ENCODE peak calls at places on chromosome 16, in five cellular contexts. One of them, this sample, is unnamed.

GRCh38 chr16:30984669-30985400 is at the start of gene HSD3B7:
- DNase-seq in K562: peak
- DNase-seq in SK-N-SH: peak
- DNase-seq in GM12878: no peak
- DNase-seq in HEK293T: peak
- DNase-seq in this sample: peak

GRCh38 chr16:12611916-12612597 is 191.6 kb downstream of the CPPED1 start:
- DNase-seq in K562: no peak
- DNase-seq in GM12878: no peak
- DNase-seq in HEK293T: no peak
- DNase-seq in SK-N-SH: no peak
- DNase-seq in this sample: no peak

GRCh38 chr16:75315907-75316306 is 64.5 kb upstream of the BCAR1 start:
- DNase-seq in HEK293T: no peak
- DNase-seq in K562: no peak
- DNase-seq in GM12878: no peak
- DNase-seq in SK-N-SH: no peak
- DNase-seq in this sample: no peak

GRCh38 chr16:23754594-23755483 is at the start of gene CHP2:
- DNase-seq in K562: peak
- DNase-seq in HEK293T: peak
- DNase-seq in GM12878: no peak
- DNase-seq in SK-N-SH: peak
- DNase-seq in this sample: no peak

GRCh38 chr16:12087901-12088364 is 111.4 kb downstream of the SNX29 start:
- DNase-seq in GM12878: no peak
- DNase-seq in SK-N-SH: peak
- DNase-seq in HEK293T: no peak
- DNase-seq in K562: no peak
- DNase-seq in this sample: no peak

GRCh38 chr16:23466162-23466885 is 13.3 kb upstream of the COG7 start:
- DNase-seq in SK-N-SH: no peak
- DNase-seq in HEK293T: no peak
- DNase-seq in GM12878: no peak
- DNase-seq in K562: no peak
- DNase-seq in this sample: no peak

GRCh38 chr16:30924797-30925645 is 1.6 kb downstream of the FBXL19 start:
- DNase-seq in SK-N-SH: no peak
- DNase-seq in GM12878: no peak
- DNase-seq in HEK293T: no peak
- DNase-seq in K562: no peak
- DNase-seq in this sample: no peak

GRCh38 chr16:84045001-84045817 is 2.6 kb upstream of the SLC38A8 start:
- DNase-seq in HEK293T: no peak
- DNase-seq in SK-N-SH: no peak
- DNase-seq in GM12878: no peak
- DNase-seq in K562: no peak
- DNase-seq in this sample: no peak

GRCh38 chr16:77332792-77333191 is 102.0 kb downstream of the ADAMTS18 start:
- DNase-seq in SK-N-SH: no peak
- DNase-seq in HEK293T: no peak
- DNase-seq in GM12878: no peak
- DNase-seq in K562: no peak
- DNase-seq in this sample: no peak

GRCh38 chr16:70740919-70741778 is 55.3 kb upstream of the MTSS2 start:
- DNase-seq in SK-N-SH: no peak
- DNase-seq in GM12878: no peak
- DNase-seq in K562: no peak
- DNase-seq in HEK293T: no peak
- DNase-seq in this sample: no peak

GRCh38 chr16:86681440-86681838 is 103.1 kb downstream of the FOXL1 start:
- DNase-seq in K562: no peak
- DNase-seq in GM12878: no peak
- DNase-seq in SK-N-SH: no peak
- DNase-seq in HEK293T: no peak
- DNase-seq in this sample: no peak

GRCh38 chr16:180921-181667 is 835 bp downstream of the HBQ1 start:
- DNase-seq in SK-N-SH: peak
- DNase-seq in HEK293T: peak
- DNase-seq in K562: peak
- DNase-seq in GM12878: peak
- DNase-seq in this sample: peak

GRCh38 chr16:4322121-4323035 is 6.5 kb downstream of the GLIS2 start:
- DNase-seq in SK-N-SH: peak
- DNase-seq in HEK293T: no peak
- DNase-seq in K562: no peak
- DNase-seq in GM12878: no peak
- DNase-seq in this sample: no peak

GRCh38 chr16:86951831-86952598 is 365.2 kb downstream of the C16orf95 start:
- DNase-seq in K562: no peak
- DNase-seq in GM12878: no peak
- DNase-seq in HEK293T: no peak
- DNase-seq in SK-N-SH: no peak
- DNase-seq in this sample: no peak

GRCh38 chr16:75754126-75754525 is 27.8 kb upstream of the CPHXL start:
- DNase-seq in GM12878: no peak
- DNase-seq in K562: no peak
- DNase-seq in SK-N-SH: no peak
- DNase-seq in HEK293T: no peak
- DNase-seq in this sample: peak

DNA sequence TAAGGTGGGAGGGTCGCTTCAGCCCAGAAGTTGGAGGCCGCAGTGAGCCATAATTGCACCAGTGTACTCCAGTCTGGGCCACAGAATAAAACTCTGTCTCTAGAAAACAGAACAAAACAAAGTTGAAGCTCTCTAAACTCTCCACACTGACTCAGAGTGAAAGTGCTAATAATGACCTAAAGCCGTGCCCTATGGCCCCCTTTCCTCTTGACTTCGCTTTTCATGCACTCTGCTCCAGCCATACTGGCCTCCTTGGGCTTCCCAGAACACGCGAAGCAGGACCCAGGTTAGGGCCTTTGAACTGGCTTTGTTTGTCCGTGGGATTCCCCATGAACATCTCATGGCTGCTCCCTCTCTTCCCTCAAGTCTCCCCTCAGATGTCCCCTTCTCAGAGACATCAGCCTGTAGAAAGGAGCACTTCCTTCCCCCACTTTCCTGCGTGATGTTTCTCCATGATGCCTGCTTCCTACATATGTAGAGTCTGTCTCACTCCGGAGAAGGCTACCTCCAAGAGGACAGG is 18.6 kb upstream of the SPN start:
- DNase-seq in GM12878: peak
- DNase-seq in K562: peak
- DNase-seq in HEK293T: no peak
- DNase-seq in SK-N-SH: no peak
- DNase-seq in this sample: no peak
- TF ChIP-seq FOXM1 in GM12878: peak
- TF ChIP-seq FOXM1 in K562: no peak
- TF ChIP-seq FOXM1 in HEK293T: no peak
- TF ChIP-seq FOXM1 in SK-N-SH: no peak
- TF ChIP-seq FOXM1 in this sample: no peak

DNA sequence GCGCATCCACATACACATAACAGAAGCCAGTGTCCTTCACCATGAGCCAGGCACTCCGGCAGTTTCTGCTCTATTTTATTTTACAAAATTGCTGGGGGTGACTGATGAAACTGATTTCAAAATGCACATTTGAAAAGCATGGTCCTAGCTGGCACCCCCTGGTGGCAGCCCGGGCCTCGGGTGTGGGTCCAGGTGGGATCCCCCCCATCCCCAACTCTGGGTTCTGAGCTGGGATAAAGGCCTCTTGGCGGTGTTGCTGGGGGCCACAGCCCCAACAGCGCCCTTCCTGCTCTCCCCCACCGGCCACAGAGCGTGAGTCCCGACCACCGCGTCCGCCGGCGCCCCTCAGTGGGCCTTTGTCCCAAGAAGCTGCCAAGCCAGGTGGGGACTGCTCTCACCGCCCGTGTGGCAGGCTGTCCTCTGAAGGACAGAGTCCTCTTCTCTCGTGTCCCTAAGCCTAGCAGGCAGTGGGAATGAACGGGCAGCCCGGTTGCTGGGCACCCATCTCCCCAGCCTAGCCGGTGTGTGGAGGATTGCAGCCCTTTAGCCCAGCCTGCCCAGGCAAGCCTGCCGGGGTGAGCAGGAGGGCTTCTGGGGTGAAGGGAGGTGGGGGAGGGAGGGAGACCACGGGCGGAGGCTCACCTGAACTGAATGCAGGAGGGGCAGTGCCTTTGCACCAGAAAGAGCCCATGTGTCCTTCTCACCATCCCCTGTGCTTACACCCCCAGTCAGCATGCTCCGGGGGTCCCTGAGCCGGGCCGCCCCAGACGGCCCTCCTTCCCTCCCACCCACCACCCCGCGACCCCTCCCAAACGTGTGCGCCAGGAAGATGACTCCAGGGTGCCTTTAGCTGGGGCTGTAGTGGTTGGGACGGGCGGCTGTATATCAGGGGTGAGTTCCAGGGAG is 898 bp downstream of the SNAI3 start:
- DNase-seq in GM12878: no peak
- DNase-seq in K562: peak
- DNase-seq in HEK293T: peak
- DNase-seq in SK-N-SH: peak
- DNase-seq in this sample: no peak
- TF ChIP-seq FOXM1 in GM12878: no peak
- TF ChIP-seq FOXM1 in K562: no peak
- TF ChIP-seq FOXM1 in HEK293T: no peak
- TF ChIP-seq FOXM1 in SK-N-SH: no peak
- TF ChIP-seq FOXM1 in this sample: no peak

GRCh38 chr16:8795818-8796217 is 1.6 kb downstream of the TMEM186 start:
- DNase-seq in SK-N-SH: no peak
- DNase-seq in HEK293T: no peak
- DNase-seq in GM12878: no peak
- DNase-seq in K562: no peak
- DNase-seq in this sample: no peak

GRCh38 chr16:8797364-8798173 is at the start of the genes PMM2 and TMEM186:
- DNase-seq in HEK293T: peak
- DNase-seq in GM12878: peak
- DNase-seq in SK-N-SH: peak
- DNase-seq in K562: peak
- DNase-seq in this sample: peak

GRCh38 chr16:8798174-8798527 is 512 bp downstream of the PMM2 start:
- DNase-seq in GM12878: no peak
- DNase-seq in HEK293T: no peak
- DNase-seq in SK-N-SH: peak
- DNase-seq in K562: peak
- DNase-seq in this sample: peak

GRCh38 chr16:8796469-8797363 is 723 bp downstream of the TMEM186 start:
- DNase-seq in SK-N-SH: peak
- DNase-seq in GM12878: no peak
- DNase-seq in K562: no peak
- DNase-seq in HEK293T: no peak
- DNase-seq in this sample: no peak

DNA sequence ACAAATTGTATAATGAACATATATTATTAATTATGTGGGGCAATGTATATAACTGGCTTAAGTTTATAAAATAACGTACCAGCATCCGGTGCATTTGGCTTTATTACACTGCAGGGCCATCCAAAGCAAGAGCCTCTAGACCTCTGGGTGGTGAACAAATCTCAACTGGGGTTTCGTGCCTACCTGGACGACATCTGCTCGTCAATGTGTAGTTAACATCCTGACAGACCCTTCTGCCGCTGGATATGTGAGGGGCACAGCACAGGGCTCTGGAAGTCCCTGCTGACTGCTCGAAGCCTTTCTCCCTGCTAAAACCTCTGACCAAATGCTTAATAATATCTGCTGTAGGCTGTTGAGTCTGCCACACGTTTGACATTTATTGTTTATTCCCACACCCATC is 2.3 kb downstream of the TMEM186 start:
- DNase-seq in GM12878: no peak
- DNase-seq in SK-N-SH: no peak
- DNase-seq in HEK293T: peak
- DNase-seq in K562: no peak
- DNase-seq in this sample: no peak
- TF ChIP-seq FOXM1 in GM12878: no peak
- TF ChIP-seq FOXM1 in SK-N-SH: no peak
- TF ChIP-seq FOXM1 in HEK293T: no peak
- TF ChIP-seq FOXM1 in K562: no peak
- TF ChIP-seq FOXM1 in this sample: no peak

GRCh38 chr16:29820730-29821662 is 734 bp downstream of the MVP start:
- DNase-seq in SK-N-SH: no peak
- DNase-seq in K562: no peak
- DNase-seq in GM12878: peak
- DNase-seq in HEK293T: no peak
- DNase-seq in this sample: no peak

GRCh38 chr16:29818082-29818481 is 2.1 kb downstream of the PAGR1 start:
- DNase-seq in HEK293T: no peak
- DNase-seq in GM12878: no peak
- DNase-seq in K562: no peak
- DNase-seq in SK-N-SH: no peak
- DNase-seq in this sample: no peak

GRCh38 chr16:29821663-29822115 is 1.4 kb downstream of the MVP start:
- DNase-seq in SK-N-SH: no peak
- DNase-seq in GM12878: no peak
- DNase-seq in K562: no peak
- DNase-seq in HEK293T: no peak
- DNase-seq in this sample: no peak

GRCh38 chr16:29819506-29819905 is 756 bp upstream of the MVP start:
- DNase-seq in K562: no peak
- DNase-seq in GM12878: no peak
- DNase-seq in HEK293T: no peak
- DNase-seq in SK-N-SH: no peak
- DNase-seq in this sample: no peak

GRCh38 chr16:29820271-29820701 is at the start of gene MVP:
- DNase-seq in SK-N-SH: peak
- DNase-seq in HEK293T: no peak
- DNase-seq in GM12878: no peak
- DNase-seq in K562: no peak
- DNase-seq in this sample: no peak
- TF ChIP-seq FOXM1 in SK-N-SH: no peak
- TF ChIP-seq FOXM1 in HEK293T: no peak
- TF ChIP-seq FOXM1 in GM12878: no peak
- TF ChIP-seq FOXM1 in K562: no peak
- TF ChIP-seq FOXM1 in this sample: no peak

DNA sequence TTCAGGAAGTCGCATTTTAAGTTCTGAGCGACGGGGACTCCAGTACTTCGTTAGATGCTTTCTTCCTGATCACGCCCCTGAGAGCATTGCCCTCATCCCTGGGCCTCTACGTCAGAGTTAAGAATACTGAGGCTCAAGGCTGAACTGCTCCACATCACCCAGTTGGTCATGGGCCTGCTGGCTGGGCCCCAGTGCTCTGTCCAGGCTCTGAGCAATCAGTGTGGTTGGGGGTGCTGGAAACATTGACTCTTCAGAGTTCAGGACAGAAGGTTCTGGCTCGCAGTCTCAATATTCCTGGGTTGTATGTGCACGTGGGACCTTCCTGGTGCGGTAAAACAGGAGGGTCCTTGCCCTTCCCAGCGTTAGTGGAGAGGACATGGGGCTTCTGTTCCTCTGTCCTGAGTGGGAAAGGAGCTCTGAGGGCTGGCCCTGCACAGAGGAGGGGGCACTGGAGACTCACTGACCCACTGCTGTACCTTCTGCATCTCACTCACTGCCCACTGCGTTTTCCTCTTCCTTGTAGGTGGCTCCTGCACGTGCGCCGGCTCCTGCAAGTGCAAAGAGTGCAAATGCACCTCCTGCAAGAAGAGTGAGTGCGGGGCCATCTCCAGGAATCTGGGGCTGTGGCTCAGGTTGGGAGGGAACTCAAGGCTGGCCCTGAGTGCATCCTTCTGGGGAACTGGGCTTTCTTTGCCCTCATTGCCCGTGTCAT is 518 bp downstream of the MT1E start:
- DNase-seq in K562: no peak
- DNase-seq in SK-N-SH: no peak
- DNase-seq in HEK293T: no peak
- DNase-seq in GM12878: no peak
- DNase-seq in this sample: no peak
- TF ChIP-seq FOXM1 in K562: no peak
- TF ChIP-seq FOXM1 in SK-N-SH: no peak
- TF ChIP-seq FOXM1 in HEK293T: no peak
- TF ChIP-seq FOXM1 in GM12878: no peak
- TF ChIP-seq FOXM1 in this sample: no peak